ENCODE peak calls at places on chromosome 22, in six cellular contexts. One of them, this sample, is unnamed.

GRCh38 chr22:21964234-21964633 is 11.6 kb upstream of the PPM1F start:
- DNase-seq in H9: no peak
- DNase-seq in neuronal stem cell: no peak
- DNase-seq in mesenchymal stem cell: no peak
- DNase-seq in trophoblast cell: no peak
- DNase-seq in H1: no peak
- DNase-seq in this sample: no peak

GRCh38 chr22:45543243-45543642 is 40.6 kb downstream of the FBLN1 start:
- DNase-seq in H9: no peak
- DNase-seq in neuronal stem cell: no peak
- DNase-seq in mesenchymal stem cell: no peak
- DNase-seq in trophoblast cell: no peak
- DNase-seq in H1: no peak
- DNase-seq in this sample: no peak

GRCh38 chr22:48372395-48372794 is 1455.3 kb downstream of the BRD1 start:
- DNase-seq in H9: no peak
- DNase-seq in neuronal stem cell: no peak
- DNase-seq in mesenchymal stem cell: no peak
- DNase-seq in trophoblast cell: no peak
- DNase-seq in H1: peak; percentile 43
- DNase-seq in this sample: no peak

GRCh38 chr22:29022101-29022817 is 39.4 kb downstream of the C22orf31 start:
- DNase-seq in H9: no peak
- DNase-seq in neuronal stem cell: no peak
- DNase-seq in mesenchymal stem cell: no peak
- DNase-seq in trophoblast cell: no peak
- DNase-seq in H1: no peak
- DNase-seq in this sample: no peak

GRCh38 chr22:48844096-48844675 is 983.5 kb downstream of the BRD1 start:
- DNase-seq in H9: no peak
- DNase-seq in neuronal stem cell: no peak
- DNase-seq in mesenchymal stem cell: no peak
- DNase-seq in trophoblast cell: no peak
- DNase-seq in H1: no peak
- DNase-seq in this sample: no peak

GRCh38 chr22:20112623-20113511 is 3.0 kb upstream of the RANBP1 start:
- DNase-seq in H9: no peak
- DNase-seq in neuronal stem cell: no peak
- DNase-seq in mesenchymal stem cell: no peak
- DNase-seq in trophoblast cell: no peak
- DNase-seq in H1: no peak
- DNase-seq in this sample: no peak

GRCh38 chr22:48807155-48807554 is 1020.5 kb downstream of the BRD1 start:
- DNase-seq in H9: no peak
- DNase-seq in neuronal stem cell: no peak
- DNase-seq in mesenchymal stem cell: no peak
- DNase-seq in trophoblast cell: no peak
- DNase-seq in H1: no peak
- DNase-seq in this sample: no peak

GRCh38 chr22:38074181-38075104 is 9.5 kb downstream of the SLC16A8 start:
- DNase-seq in H9: peak; percentile 89
- DNase-seq in neuronal stem cell: no peak
- DNase-seq in mesenchymal stem cell: peak; percentile 53
- DNase-seq in trophoblast cell: peak; percentile 41
- DNase-seq in H1: peak; percentile 87
- DNase-seq in this sample: peak; percentile 41

GRCh38 chr22:49365191-49365837 is 462.4 kb downstream of the BRD1 start:
- DNase-seq in H9: no peak
- DNase-seq in neuronal stem cell: no peak
- DNase-seq in mesenchymal stem cell: no peak
- DNase-seq in trophoblast cell: no peak
- DNase-seq in H1: no peak
- DNase-seq in this sample: no peak

GRCh38 chr22:48664586-48664985 is 1163.1 kb downstream of the BRD1 start:
- DNase-seq in H9: no peak
- DNase-seq in neuronal stem cell: no peak
- DNase-seq in mesenchymal stem cell: no peak
- DNase-seq in trophoblast cell: no peak
- DNase-seq in H1: no peak
- DNase-seq in this sample: no peak

GRCh38 chr22:37340331-37341262 is 58.3 kb downstream of the CYTH4 start:
- DNase-seq in H9: peak; percentile 67
- DNase-seq in neuronal stem cell: no peak
- DNase-seq in mesenchymal stem cell: no peak
- DNase-seq in trophoblast cell: no peak
- DNase-seq in H1: no peak
- DNase-seq in this sample: no peak

GRCh38 chr22:49212002-49212401 is 615.7 kb downstream of the BRD1 start:
- DNase-seq in H9: peak; percentile 6
- DNase-seq in neuronal stem cell: no peak
- DNase-seq in mesenchymal stem cell: no peak
- DNase-seq in trophoblast cell: no peak
- DNase-seq in H1: peak; percentile 20
- DNase-seq in this sample: no peak

GRCh38 chr22:39244496-39245129 is at the start of gene PDGFB:
- DNase-seq in H9: no peak
- DNase-seq in neuronal stem cell: no peak
- DNase-seq in mesenchymal stem cell: peak; percentile 44
- DNase-seq in trophoblast cell: peak; percentile 60
- DNase-seq in H1: no peak
- DNase-seq in this sample: no peak

GRCh38 chr22:32971252-32971651 is 86.9 kb downstream of the SYN3 start:
- DNase-seq in H9: no peak
- DNase-seq in neuronal stem cell: no peak
- DNase-seq in mesenchymal stem cell: no peak
- DNase-seq in trophoblast cell: no peak
- DNase-seq in H1: no peak
- DNase-seq in this sample: no peak

GRCh38 chr22:19666663-19667593 is 47.4 kb upstream of the SEPTIN5 start:
- DNase-seq in H9: no peak
- DNase-seq in neuronal stem cell: no peak
- DNase-seq in mesenchymal stem cell: no peak
- DNase-seq in trophoblast cell: no peak
- DNase-seq in H1: no peak
- DNase-seq in this sample: peak; percentile 77

GRCh38 chr22:37331034-37331428 is 48.7 kb downstream of the CYTH4 start:
- DNase-seq in H9: no peak
- DNase-seq in neuronal stem cell: no peak
- DNase-seq in mesenchymal stem cell: peak; percentile 43
- DNase-seq in trophoblast cell: no peak
- DNase-seq in H1: no peak
- DNase-seq in this sample: peak; percentile 79

GRCh38 chr22:30460147-30460546 is 11.7 kb downstream of the SEC14L3 start:
- DNase-seq in H9: no peak
- DNase-seq in neuronal stem cell: no peak
- DNase-seq in mesenchymal stem cell: no peak
- DNase-seq in trophoblast cell: no peak
- DNase-seq in H1: no peak
- DNase-seq in this sample: no peak

GRCh38 chr22:17065433-17065832 is 19.4 kb upstream of the IL17RA start:
- DNase-seq in H9: no peak
- DNase-seq in neuronal stem cell: no peak
- DNase-seq in mesenchymal stem cell: no peak
- DNase-seq in trophoblast cell: no peak
- DNase-seq in H1: peak; percentile 10
- DNase-seq in this sample: no peak

GRCh38 chr22:42277988-42278776 is 7.7 kb upstream of the TCF20 start:
- DNase-seq in H9: no peak
- DNase-seq in neuronal stem cell: no peak
- DNase-seq in mesenchymal stem cell: no peak
- DNase-seq in trophoblast cell: peak; percentile 77
- DNase-seq in H1: no peak
- DNase-seq in this sample: no peak

GRCh38 chr22:18057568-18058209 is 20.1 kb upstream of the PEX26 start:
- DNase-seq in H9: no peak
- DNase-seq in neuronal stem cell: no peak
- DNase-seq in mesenchymal stem cell: peak; percentile 93
- DNase-seq in trophoblast cell: peak; percentile 34
- DNase-seq in H1: no peak
- DNase-seq in this sample: peak; percentile 100

GRCh38 chr22:41917906-41918791 is 3.3 kb upstream of the SHISA8 start:
- DNase-seq in H9: no peak
- DNase-seq in neuronal stem cell: no peak
- DNase-seq in mesenchymal stem cell: peak; percentile 52
- DNase-seq in trophoblast cell: no peak
- DNase-seq in H1: no peak
- DNase-seq in this sample: peak; percentile 63

GRCh38 chr22:21832291-21833290 is 34.9 kb downstream of the MAPK1 start:
- DNase-seq in H9: no peak
- DNase-seq in neuronal stem cell: no peak
- DNase-seq in mesenchymal stem cell: no peak
- DNase-seq in trophoblast cell: no peak
- DNase-seq in H1: no peak
- DNase-seq in this sample: peak; percentile 9

GRCh38 chr22:24516301-24516737 is 21.2 kb downstream of the UPB1 start:
- DNase-seq in H9: peak; percentile 55
- DNase-seq in neuronal stem cell: no peak
- DNase-seq in mesenchymal stem cell: peak; percentile 96
- DNase-seq in trophoblast cell: peak; percentile 76
- DNase-seq in H1: no peak
- DNase-seq in this sample: peak; percentile 93

GRCh38 chr22:38724926-38725571 is 19.3 kb downstream of the GTPBP1 start:
- DNase-seq in H9: no peak
- DNase-seq in neuronal stem cell: no peak
- DNase-seq in mesenchymal stem cell: peak; percentile 61
- DNase-seq in trophoblast cell: no peak
- DNase-seq in H1: no peak
- DNase-seq in this sample: peak; percentile 41

GRCh38 chr22:48488611-48489456 is 1338.8 kb downstream of the BRD1 start:
- DNase-seq in H9: peak; percentile 63
- DNase-seq in neuronal stem cell: peak; percentile 66
- DNase-seq in mesenchymal stem cell: no peak
- DNase-seq in trophoblast cell: no peak
- DNase-seq in H1: peak; percentile 79
- DNase-seq in this sample: no peak

GRCh38 chr22:38347181-38347943 is 30.1 kb upstream of the CSNK1E start:
- DNase-seq in H9: no peak
- DNase-seq in neuronal stem cell: no peak
- DNase-seq in mesenchymal stem cell: no peak
- DNase-seq in trophoblast cell: no peak
- DNase-seq in H1: peak; percentile 51
- DNase-seq in this sample: no peak

DNA sequence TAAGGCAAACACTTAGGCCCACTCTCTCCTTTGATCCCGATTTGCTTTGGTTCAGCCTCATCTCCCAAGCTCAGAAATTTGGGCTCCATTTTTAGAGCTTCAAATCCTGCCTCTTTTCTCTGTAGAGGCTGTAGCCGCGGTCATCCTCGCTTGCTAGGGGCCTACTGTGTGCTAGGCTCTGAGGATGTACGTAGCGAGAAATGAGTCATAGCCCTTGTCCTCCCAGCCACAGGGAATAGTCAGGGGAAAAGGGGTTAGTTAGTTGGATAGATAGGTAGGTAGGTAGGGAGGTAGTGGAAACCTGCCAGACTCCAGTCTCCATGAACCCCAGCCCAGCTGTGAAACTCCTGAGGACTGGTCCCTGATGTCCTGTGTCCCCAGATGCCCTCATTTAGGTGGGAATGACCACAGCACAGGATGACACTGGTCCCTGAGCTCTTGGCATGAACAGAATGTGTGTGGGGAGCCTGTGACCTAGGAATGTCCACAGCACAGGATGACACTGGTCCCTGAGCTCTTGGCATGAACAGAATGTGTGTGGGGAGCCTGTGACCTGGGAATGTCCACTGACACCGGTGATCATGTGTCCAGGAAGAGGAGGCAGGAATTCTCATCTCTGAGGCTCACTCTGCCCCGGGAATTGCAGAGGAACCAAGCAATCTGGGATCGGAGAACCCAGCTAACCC is 21.4 kb upstream of the HMOX1 start:
- DNase-seq in H9: no peak
- DNase-seq in neuronal stem cell: no peak
- DNase-seq in mesenchymal stem cell: no peak
- DNase-seq in trophoblast cell: peak; percentile 89
- DNase-seq in H1: no peak
- DNase-seq in this sample: no peak
- H3K23ac ChIP-seq in H9: no peak overlapping the region
- H3K23ac ChIP-seq in neuronal stem cell: no peak overlapping the region
- H3K23ac ChIP-seq in mesenchymal stem cell: no peak overlapping the region
- H3K23ac ChIP-seq in trophoblast cell: no peak overlapping the region
- H3K23ac ChIP-seq in H1: no peak overlapping the region
- H3K23ac ChIP-seq in this sample: no peak overlapping the region

DNA sequence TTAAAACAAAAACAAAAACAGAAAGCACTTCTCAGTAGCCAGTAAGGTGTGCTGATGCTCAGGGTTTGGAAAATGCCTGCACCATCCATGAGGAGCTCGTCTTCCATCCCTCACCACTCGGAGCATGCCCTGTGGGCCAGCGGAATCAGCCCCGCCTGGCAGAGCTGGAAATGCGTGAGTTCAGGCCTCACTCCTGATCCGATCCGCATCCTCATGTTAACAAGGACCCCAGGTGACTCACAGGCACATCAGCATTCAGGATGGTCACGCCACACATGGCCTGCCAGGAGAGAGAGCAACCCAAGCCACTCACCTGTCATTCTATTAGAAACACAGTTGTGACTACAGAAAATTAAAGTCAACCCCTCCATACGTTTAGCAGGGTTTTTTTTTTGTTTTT is 188.5 kb downstream of the MPPED1 start:
- DNase-seq in H9: peak; percentile 48
- DNase-seq in neuronal stem cell: no peak
- DNase-seq in mesenchymal stem cell: no peak
- DNase-seq in trophoblast cell: no peak
- DNase-seq in H1: no peak
- DNase-seq in this sample: no peak
- H3K14ac ChIP-seq in H9: no peak overlapping the region
- H3K14ac ChIP-seq in neuronal stem cell: no peak overlapping the region
- H3K14ac ChIP-seq in mesenchymal stem cell: no peak overlapping the region
- H3K14ac ChIP-seq in trophoblast cell: no peak overlapping the region
- H3K14ac ChIP-seq in H1: no peak overlapping the region
- H3K14ac ChIP-seq in this sample: no peak overlapping the region

GRCh38 chr22:40707154-40707553 is 27.9 kb downstream of the MCHR1 start:
- DNase-seq in H9: no peak
- DNase-seq in neuronal stem cell: no peak
- DNase-seq in mesenchymal stem cell: no peak
- DNase-seq in trophoblast cell: no peak
- DNase-seq in H1: no peak
- DNase-seq in this sample: no peak

GRCh38 chr22:40705918-40706682 is 26.8 kb downstream of the MCHR1 start:
- DNase-seq in H9: no peak
- DNase-seq in neuronal stem cell: no peak
- DNase-seq in mesenchymal stem cell: no peak
- DNase-seq in trophoblast cell: no peak
- DNase-seq in H1: no peak
- DNase-seq in this sample: no peak

GRCh38 chr22:40703174-40703573 is 23.9 kb downstream of the MCHR1 start:
- DNase-seq in H9: no peak
- DNase-seq in neuronal stem cell: no peak
- DNase-seq in mesenchymal stem cell: no peak
- DNase-seq in trophoblast cell: no peak
- DNase-seq in H1: no peak
- DNase-seq in this sample: no peak

GRCh38 chr22:40708177-40708576 is 28.9 kb downstream of the MCHR1 start:
- DNase-seq in H9: no peak
- DNase-seq in neuronal stem cell: no peak
- DNase-seq in mesenchymal stem cell: no peak
- DNase-seq in trophoblast cell: no peak
- DNase-seq in H1: no peak
- DNase-seq in this sample: no peak

GRCh38 chr22:40703731-40704130 is 24.4 kb downstream of the MCHR1 start:
- DNase-seq in H9: no peak
- DNase-seq in neuronal stem cell: no peak
- DNase-seq in mesenchymal stem cell: no peak
- DNase-seq in trophoblast cell: no peak
- DNase-seq in H1: no peak
- DNase-seq in this sample: no peak
- H3K23ac ChIP-seq in H9: no peak overlapping the region
- H3K23ac ChIP-seq in neuronal stem cell: no peak overlapping the region
- H3K23ac ChIP-seq in mesenchymal stem cell: no peak overlapping the region
- H3K23ac ChIP-seq in trophoblast cell: no peak overlapping the region
- H3K23ac ChIP-seq in H1: no peak overlapping the region
- H3K23ac ChIP-seq in this sample: no peak overlapping the region

GRCh38 chr22:23373601-23374000 is 193.3 kb downstream of the BCR start:
- DNase-seq in H9: no peak
- DNase-seq in neuronal stem cell: no peak
- DNase-seq in mesenchymal stem cell: no peak
- DNase-seq in trophoblast cell: no peak
- DNase-seq in H1: no peak
- DNase-seq in this sample: no peak
- H3K14ac ChIP-seq in H9: no peak overlapping the region
- H3K14ac ChIP-seq in neuronal stem cell: no peak overlapping the region
- H3K14ac ChIP-seq in mesenchymal stem cell: no peak overlapping the region
- H3K14ac ChIP-seq in trophoblast cell: no peak overlapping the region
- H3K14ac ChIP-seq in H1: no peak overlapping the region
- H3K14ac ChIP-seq in this sample: no peak overlapping the region